ENCODE peak calls at places on chromosomes 5 and 9, in six cellular contexts. E is AG04449, S is pancreas, G is heart left ventricle, P is astrocyte of the spinal cord, U is dorsolateral prefrontal cortex. X is an unnamed sample.

GRCh38 chr9:130927995-130928900 is 10.8 kb downstream of the FIBCD1 start:
- DNase-seq in E (no peak), U (no peak), S (peak; percentile 66), P (peak; percentile 66), G (peak; percentile 30), X (peak; percentile 76)

GRCh38 chr5:3122216-3122615 is 370.7 kb upstream of the IRX2 start:
- DNase-seq in G (no peak), P (no peak), E (no peak), S (no peak), U (no peak), X (no peak)

GRCh38 chr9:89477811-89478583 is 19.9 kb downstream of the SEMA4D start:
- DNase-seq in E (no peak), G (no peak), P (peak; percentile 83), S (no peak), U (no peak), X (peak; percentile 47)

GRCh38 chr5:174045470-174046025 is at the start of gene NSG2:
- DNase-seq in S (peak; percentile 86), G (peak; percentile 78), E (peak; percentile 41), P (peak; percentile 91), U (peak; percentile 90), X (peak; percentile 89)

GRCh38 chr9:121326130-121326838 is 43.8 kb downstream of the STOM start:
- DNase-seq in S (peak; percentile 16), P (peak; percentile 31), U (no peak), E (peak; percentile 63), G (peak; percentile 93), X (no peak)

GRCh38 chr9:33025572-33026347 is 687 bp downstream of the DNAJA1 start:
- DNase-seq in G (peak; percentile 73), E (no peak), U (peak; percentile 72), P (peak; percentile 59), S (peak; percentile 67), X (peak; percentile 78)

GRCh38 chr5:140371356-140372151 is 11.6 kb downstream of the SLC4A9 start:
- DNase-seq in G (no peak), U (no peak), S (no peak), E (no peak), P (no peak), X (no peak)

GRCh38 chr5:131221888-131222287 is 42.0 kb upstream of the CDC42SE2 start:
- DNase-seq in G (no peak), U (no peak), P (peak; percentile 30), S (no peak), E (no peak), X (no peak)

GRCh38 chr5:176822426-176823075 is 12.2 kb downstream of the UNC5A start:
- DNase-seq in U (no peak), E (no peak), G (no peak), P (no peak), S (no peak), X (no peak)

GRCh38 chr9:125748511-125749099 is 1.4 kb downstream of the PBX3 start:
- DNase-seq in G (peak; percentile 10), U (peak; percentile 46), S (no peak), E (no peak), P (peak; percentile 21), X (no peak)

GRCh38 chr5:102807878-102808502 is 52.9 kb downstream of the PAM start:
- DNase-seq in E (peak; percentile 23), U (no peak), S (no peak), G (no peak), P (peak; percentile 87), X (no peak)

GRCh38 chr5:112625586-112625985 is 112.1 kb upstream of the APC start:
- DNase-seq in G (no peak), U (no peak), S (no peak), E (no peak), P (no peak), X (no peak)

GRCh38 chr9:69173891-69174644 is at the start of gene TJP2:
- DNase-seq in P (peak; percentile 75), G (peak; percentile 81), S (peak; percentile 26), U (peak; percentile 82), E (no peak), X (peak; percentile 84)

GRCh38 chr5:143217065-143217803 is 186.3 kb downstream of the NR3C1 start:
- DNase-seq in E (no peak), S (no peak), U (no peak), P (no peak), G (no peak), X (peak; percentile 71)

GRCh38 chr9:131273146-131273545 is 3.2 kb downstream of the FAM78A start:
- DNase-seq in G (peak; percentile 84), P (no peak), E (no peak), S (no peak), U (no peak), X (peak; percentile 73)

GRCh38 chr5:54644226-54644625 is 126.7 kb downstream of the SNX18 start:
- DNase-seq in S (no peak), E (no peak), U (no peak), G (no peak), P (peak; percentile 79), X (no peak)

GRCh38 chr5:110817437-110817836 is 78.6 kb downstream of the SLC25A46 start:
- DNase-seq in E (no peak), U (no peak), S (no peak), G (no peak), P (peak; percentile 10), X (no peak)

DNA sequence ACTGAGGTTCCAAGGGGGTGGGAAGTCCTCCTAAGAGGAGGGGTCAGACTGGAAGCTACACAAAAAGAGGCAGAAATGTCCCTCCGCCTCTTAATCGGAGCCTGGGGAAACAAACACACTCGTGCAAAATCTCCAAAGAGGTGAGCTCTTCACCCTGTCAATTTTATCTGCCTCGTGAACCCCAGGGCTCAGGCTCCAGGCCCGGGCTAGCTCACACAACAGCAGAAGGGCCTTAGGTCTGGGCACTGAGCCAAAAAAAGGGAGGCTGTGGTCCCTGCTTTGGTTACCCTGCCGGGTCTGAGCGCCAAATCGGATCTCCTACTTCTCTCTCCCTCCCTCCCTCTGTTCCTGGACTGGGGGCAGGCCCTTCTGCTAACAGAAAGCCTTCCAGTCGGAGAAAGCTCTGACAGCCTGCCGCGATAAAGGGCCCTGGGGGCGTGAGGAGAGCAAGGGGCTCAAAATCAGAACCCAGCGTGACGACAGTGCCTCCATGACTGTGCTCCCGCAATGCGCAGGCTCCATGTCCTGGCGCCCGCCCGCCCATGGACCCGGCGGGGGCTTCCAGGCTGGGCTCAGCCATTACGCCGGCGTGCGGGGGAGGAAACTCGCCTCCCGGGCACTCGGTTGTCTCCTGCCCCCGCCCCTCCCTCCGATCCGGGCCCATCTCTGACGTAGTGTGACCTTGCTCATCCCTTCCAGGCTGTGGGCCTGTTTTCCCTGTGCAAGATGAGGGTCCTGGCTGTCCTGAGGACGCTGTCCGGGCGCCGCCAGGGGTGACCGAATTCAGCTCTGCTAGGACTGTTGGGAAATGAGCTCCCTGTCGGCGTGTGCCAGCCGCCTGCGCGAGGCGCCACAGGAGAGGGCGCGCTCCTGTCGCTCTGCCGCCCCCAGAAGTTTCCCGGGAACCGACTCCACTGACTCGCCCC is 865 bp upstream of the SLC22A4 start:
- DNase-seq in G (peak; percentile 93), U (peak; percentile 90), P (peak; percentile 90), E (peak; percentile 36), S (peak; percentile 64), X (peak; percentile 72)
- TF ChIP-seq CTCF in G (peak; percentile 8), U (peak; percentile 28), P (peak; percentile 25), E (peak; percentile 22), S (no peak), X (no peak)

GRCh38 chr5:134004626-134005414 is at the start of gene VDAC1:
- DNase-seq in P (peak; percentile 89), U (peak; percentile 86), S (peak; percentile 71), E (peak; percentile 69), G (peak; percentile 84), X (peak; percentile 89)
- TF ChIP-seq CTCF in P (no peak), U (no peak), S (no peak), E (peak; percentile 1), G (no peak), X (no peak)

GRCh38 chr5:24232929-24233328 is 411.8 kb downstream of the CDH10 start:
- DNase-seq in P (no peak), S (no peak), U (no peak), E (no peak), G (no peak), X (no peak)
- TF ChIP-seq CTCF in P (no peak), S (no peak), U (peak; percentile 48), E (no peak), G (no peak), X (no peak)

GRCh38 chr5:41929035-41929434 is 4.0 kb downstream of the FBXO4 start:
- DNase-seq in S (no peak), P (no peak), G (no peak), U (no peak), E (no peak), X (no peak)
- TF ChIP-seq CTCF in S (no peak), P (no peak), G (no peak), U (no peak), E (no peak), X (no peak)

GRCh38 chr5:84382363-84383295 is 2.1 kb downstream of the EDIL3 start:
- DNase-seq in S (no peak), G (peak; percentile 20), U (peak; percentile 76), E (no peak), P (peak; percentile 75), X (no peak)
- TF ChIP-seq CTCF in S (no peak), G (no peak), U (no peak), E (no peak), P (no peak), X (no peak)